ENCODE peak calls at places on chromosomes 11 and 22, in nine cellular contexts. O is cardiac fibroblast, M is K562, H is foreskin fibroblast, W is adrenal gland, E is cardiac muscle cell, Q is sigmoid colon, J is prostate gland, I is fibroblast of pulmonary artery. V is an unnamed sample.

GRCh38 chr11:16000065-16000464 is 356.3 kb downstream of the SOX6 start:
- DNase-seq in H (peak; percentile 84), W (no peak), Q (no peak), M (no peak), E (peak; percentile 85), O (peak; percentile 85), J (no peak), I (peak; percentile 84), V (no peak)

GRCh38 chr11:36375348-36376314 is 79.5 kb downstream of the PRR5L start:
- DNase-seq in W (no peak), M (no peak), J (no peak), O (no peak), Q (no peak), H (peak; percentile 21), E (no peak), I (no peak), V (no peak)

GRCh38 chr11:96237759-96238158 is 105.2 kb downstream of the MAML2 start:
- DNase-seq in H (no peak), Q (no peak), O (no peak), J (no peak), M (no peak), W (no peak), I (no peak), E (no peak), V (no peak)

GRCh38 chr22:19848298-19849224 is 6.1 kb downstream of the GNB1L start:
- DNase-seq in E (no peak), H (peak; percentile 65), Q (peak; percentile 59), J (no peak), W (peak; percentile 80), I (peak; percentile 12), M (no peak), O (no peak), V (no peak)

GRCh38 chr11:103659138-103659734 is 377.2 kb upstream of the DDI1 start:
- DNase-seq in J (no peak), I (no peak), E (peak; percentile 40), M (no peak), Q (no peak), H (peak; percentile 49), O (no peak), W (no peak), V (no peak)

GRCh38 chr11:106974831-106975230 is 43.4 kb downstream of the GUCY1A2 start:
- DNase-seq in H (no peak), Q (no peak), J (no peak), O (peak; percentile 34), E (peak; percentile 43), W (no peak), I (peak; percentile 45), M (no peak), V (no peak)

GRCh38 chr11:126720539-126721235 is 279.9 kb downstream of the KIRREL3 start:
- DNase-seq in E (no peak), W (no peak), Q (no peak), I (no peak), M (no peak), J (no peak), O (no peak), H (peak; percentile 38), V (no peak)

GRCh38 chr11:32706985-32707736 is 87.3 kb downstream of the CCDC73 start:
- DNase-seq in W (no peak), Q (no peak), M (peak; percentile 19), J (no peak), I (peak; percentile 72), E (peak; percentile 55), O (peak; percentile 52), H (peak; percentile 66), V (no peak)

GRCh38 chr22:49466926-49467590 is 360.6 kb downstream of the BRD1 start:
- DNase-seq in I (no peak), J (no peak), O (no peak), W (no peak), M (no peak), E (no peak), H (no peak), Q (no peak), V (no peak)

GRCh38 chr11:64745219-64745522 is 1.2 kb upstream of the RASGRP2 start:
- DNase-seq in J (no peak), M (no peak), O (no peak), H (no peak), E (no peak), W (peak; percentile 66), I (no peak), Q (peak; percentile 89), V (no peak)
- H3K4me3 ChIP-seq in J (peak overlapping the region; percentile 45), M (peak overlapping the region; percentile 47), O (peak overlapping the region; percentile 14), H (peak overlapping the region; percentile 14), E (peak overlapping the region; percentile 47), W (no peak overlapping the region), I (peak overlapping the region; percentile 21), Q (peak overlapping the region; percentile 86), V (no peak overlapping the region)

DNA sequence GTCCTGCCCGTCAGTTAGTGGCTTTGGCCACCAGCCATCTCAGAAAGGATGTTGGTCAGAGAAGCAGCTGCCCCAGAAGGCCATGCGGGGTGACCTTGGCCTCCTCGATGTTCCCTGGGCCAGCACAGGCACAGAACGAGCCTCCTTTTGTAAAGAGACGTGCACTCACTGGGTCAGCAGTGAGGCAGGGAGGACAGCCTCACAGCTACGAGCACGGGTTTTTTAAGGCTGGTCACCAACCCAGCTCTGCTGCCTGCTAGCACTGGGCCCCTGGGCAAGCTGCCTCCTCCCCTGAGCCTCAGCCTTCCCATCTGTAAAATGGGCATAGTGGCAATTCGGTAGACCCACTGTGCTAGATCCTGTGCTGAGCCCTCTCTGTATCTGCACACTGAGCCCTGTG is 10.8 kb downstream of the IGLL1 start:
- DNase-seq in O (no peak), J (no peak), M (no peak), E (no peak), Q (no peak), W (peak; percentile 33), I (no peak), H (no peak), V (no peak)
- TF ChIP-seq CTCF in O (no peak), J (no peak), M (no peak), E (no peak), Q (no peak), W (no peak), I (no peak), H (no peak), V (no peak)

DNA sequence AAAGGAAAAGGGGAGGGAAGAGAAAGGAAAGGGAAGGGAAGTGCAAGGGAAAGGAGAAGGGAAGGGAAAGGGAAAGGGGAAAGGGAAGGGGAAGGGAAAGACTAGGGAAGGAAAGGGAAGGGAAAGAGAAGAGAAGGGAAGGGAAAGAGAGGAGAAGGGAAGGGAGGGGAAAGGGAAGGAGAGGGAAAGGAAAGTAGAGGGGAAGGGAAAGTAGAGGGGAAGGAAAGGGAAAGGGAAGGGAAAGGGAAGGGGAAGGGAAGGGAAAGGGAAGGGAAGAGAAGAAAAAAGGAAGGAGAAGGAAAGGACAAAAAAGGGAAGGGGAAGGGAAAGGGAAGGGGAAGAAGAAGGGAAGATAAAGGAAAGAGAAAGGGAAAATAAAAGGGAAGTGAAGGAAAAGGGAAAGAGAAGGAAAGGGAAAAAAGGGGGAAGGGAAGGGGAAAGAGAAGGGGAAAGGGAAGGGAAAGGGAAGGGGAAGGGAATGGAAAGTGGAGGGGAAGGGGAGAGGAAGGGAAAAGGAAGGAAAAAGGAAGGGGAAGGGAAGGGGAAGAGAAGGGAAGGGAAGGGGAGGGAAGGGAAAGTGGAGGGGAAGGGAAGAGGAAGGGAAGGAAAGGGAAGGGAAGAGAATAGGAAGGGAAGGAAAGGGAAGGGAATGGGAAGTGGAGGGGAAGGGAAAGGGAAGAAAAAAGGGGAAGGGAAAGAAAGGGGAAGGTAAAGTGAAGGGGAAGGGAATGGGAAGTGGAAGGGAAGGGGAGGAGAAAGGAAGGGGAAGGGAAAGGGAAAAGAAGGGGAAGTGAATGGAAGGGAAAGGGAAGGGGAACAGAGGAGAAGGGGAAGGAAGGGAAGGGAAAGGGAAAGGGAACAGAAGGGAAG is 138.2 kb downstream of the SPATA19 start:
- DNase-seq in Q (no peak), W (no peak), J (no peak), H (no peak), O (no peak), E (no peak), M (no peak), I (no peak), V (no peak)
- H3K4me3 ChIP-seq in Q (no peak overlapping the region), W (no peak overlapping the region), J (no peak overlapping the region), H (no peak overlapping the region), O (no peak overlapping the region), E (no peak overlapping the region), M (no peak overlapping the region), I (no peak overlapping the region), V (no peak overlapping the region)

GRCh38 chr11:73510106-73510505 is 87.8 kb downstream of the FAM168A start:
- DNase-seq in M (no peak), J (no peak), I (no peak), O (no peak), W (no peak), Q (no peak), E (no peak), H (no peak), V (no peak)

GRCh38 chr11:73507086-73507485 is 90.8 kb downstream of the FAM168A start:
- DNase-seq in W (no peak), M (no peak), Q (no peak), H (peak; percentile 67), J (no peak), I (no peak), E (no peak), O (no peak), V (no peak)

GRCh38 chr11:73509188-73509587 is 88.7 kb downstream of the FAM168A start:
- DNase-seq in O (no peak), I (no peak), E (no peak), M (no peak), W (no peak), Q (no peak), J (no peak), H (no peak), V (no peak)

GRCh38 chr11:73508243-73509176 is 89.4 kb downstream of the FAM168A start:
- DNase-seq in I (no peak), J (no peak), H (no peak), E (no peak), O (no peak), M (no peak), W (no peak), Q (no peak), V (no peak)

GRCh38 chr11:73506038-73506437 is 91.9 kb downstream of the FAM168A start:
- DNase-seq in E (no peak), M (no peak), J (no peak), W (no peak), Q (no peak), H (no peak), I (no peak), O (no peak), V (no peak)
- TF ChIP-seq CTCF in E (no peak), M (no peak), J (no peak), W (no peak), Q (no peak), H (no peak), I (no peak), O (no peak), V (no peak)

V was measured in LNCaP clone FGC.